ENCODE peak calls at places on chromosomes 3 and 15, in five cellular contexts. X is hepatocyte, S is HS-27A, Z is heart left ventricle, E is iPS-NIHi11. Y is an unnamed sample.

GRCh38 chr3:131907809-131908208 is 127.0 kb downstream of the CPNE4 start:
- DNase-seq in S (no peak), X (no peak), E (no peak), Z (no peak), Y (no peak)

GRCh38 chr3:31226331-31226730 is 306.4 kb upstream of the STT3B start:
- DNase-seq in S (no peak), X (no peak), Z (no peak), E (no peak), Y (peak; percentile 58)

GRCh38 chr15:39363761-39364586 is 216.9 kb upstream of the THBS1 start:
- DNase-seq in S (peak; percentile 72), X (no peak), Z (no peak), E (no peak), Y (no peak)

GRCh38 chr3:164470471-164470870 is 607.8 kb downstream of the SI start:
- DNase-seq in S (peak; percentile 62), Z (no peak), X (no peak), E (no peak), Y (no peak)

GRCh38 chr3:13707456-13707855 is 158.5 kb downstream of the FBLN2 start:
- DNase-seq in Z (no peak), E (no peak), X (no peak), S (no peak), Y (no peak)

GRCh38 chr3:58766587-58767282 is 100.2 kb upstream of the FAM3D start:
- DNase-seq in E (no peak), S (no peak), Z (no peak), X (no peak), Y (no peak)

GRCh38 chr3:137165117-137165806 is 207.5 kb downstream of the IL20RB start:
- DNase-seq in E (no peak), Z (no peak), X (peak; percentile 11), S (peak; percentile 4), Y (no peak)

GRCh38 chr3:178707632-178708031 is 171.4 kb downstream of the KCNMB2 start:
- DNase-seq in X (no peak), Z (no peak), S (no peak), E (no peak), Y (no peak)

GRCh38 chr3:48215876-48216275 is 7.4 kb upstream of the CAMP start:
- DNase-seq in E (no peak), S (no peak), X (no peak), Z (peak; percentile 33), Y (no peak)

GRCh38 chr3:141227752-141228151 is 3.9 kb upstream of the PXYLP1 start:
- DNase-seq in X (peak; percentile 30), S (no peak), E (no peak), Z (no peak), Y (no peak)

GRCh38 chr3:125200731-125201139 is 11.8 kb downstream of the SLC12A8 start:
- DNase-seq in S (no peak), E (no peak), X (no peak), Z (no peak), Y (no peak)

GRCh38 chr3:129655326-129655725 is 48.9 kb upstream of the PLXND1 start:
- DNase-seq in E (no peak), X (no peak), Z (no peak), S (no peak), Y (no peak)

GRCh38 chr15:88241461-88241860 is 15.1 kb downstream of the NTRK3 start:
- DNase-seq in E (no peak), X (no peak), S (no peak), Z (no peak), Y (no peak)

GRCh38 chr3:129745253-129745652 is 138.8 kb upstream of the PLXND1 start:
- DNase-seq in X (peak; percentile 40), Z (no peak), E (no peak), S (no peak), Y (no peak)

GRCh38 chr3:56314842-56315241 is 153.4 kb downstream of the ERC2 start:
- DNase-seq in X (no peak), E (no peak), Z (peak; percentile 12), S (no peak), Y (no peak)

Y was measured in naive B cell.